ENCODE peak calls at places on chromosome 20, in five cellular contexts. One of them, this sample, is unnamed.

GRCh38 chr20:43658068-43658722 is 8.7 kb upstream of the MYBL2 start:
- DNase-seq in body of pancreas: no peak
- DNase-seq in left lung: no peak
- DNase-seq in CD8-positive, alpha-beta T cell: no peak
- DNase-seq in tibial artery: peak; percentile 35
- DNase-seq in this sample: no peak

GRCh38 chr20:49539481-49540231 is 28.3 kb downstream of the PTGIS start:
- DNase-seq in tibial artery: no peak
- DNase-seq in left lung: no peak
- DNase-seq in CD8-positive, alpha-beta T cell: no peak
- DNase-seq in body of pancreas: no peak
- DNase-seq in this sample: no peak

GRCh38 chr20:58103517-58103904 is 124.9 kb downstream of the ANKRD60 start:
- DNase-seq in CD8-positive, alpha-beta T cell: no peak
- DNase-seq in body of pancreas: no peak
- DNase-seq in left lung: no peak
- DNase-seq in tibial artery: no peak
- DNase-seq in this sample: no peak

GRCh38 chr20:36162272-36162966 is 7.9 kb downstream of the EPB41L1 start:
- DNase-seq in tibial artery: no peak
- DNase-seq in CD8-positive, alpha-beta T cell: no peak
- DNase-seq in body of pancreas: peak; percentile 22
- DNase-seq in left lung: no peak
- DNase-seq in this sample: no peak

GRCh38 chr20:44720994-44721784 is 6.0 kb downstream of the CCN5 start:
- DNase-seq in CD8-positive, alpha-beta T cell: no peak
- DNase-seq in body of pancreas: peak; percentile 57
- DNase-seq in tibial artery: peak; percentile 85
- DNase-seq in left lung: no peak
- DNase-seq in this sample: peak; percentile 76

GRCh38 chr20:47982574-47983360 is 197.5 kb upstream of the SULF2 start:
- DNase-seq in CD8-positive, alpha-beta T cell: no peak
- DNase-seq in body of pancreas: no peak
- DNase-seq in left lung: no peak
- DNase-seq in tibial artery: no peak
- DNase-seq in this sample: no peak

GRCh38 chr20:60224914-60225313 is 266.7 kb downstream of the CDH26 start:
- DNase-seq in CD8-positive, alpha-beta T cell: no peak
- DNase-seq in tibial artery: no peak
- DNase-seq in body of pancreas: no peak
- DNase-seq in left lung: no peak
- DNase-seq in this sample: no peak

GRCh38 chr20:35369804-35370203 is 42.0 kb downstream of the UQCC1 start:
- DNase-seq in tibial artery: no peak
- DNase-seq in CD8-positive, alpha-beta T cell: no peak
- DNase-seq in left lung: no peak
- DNase-seq in body of pancreas: no peak
- DNase-seq in this sample: no peak

GRCh38 chr20:13791562-13792459 is 7.0 kb downstream of the NDUFAF5 start:
- DNase-seq in tibial artery: no peak
- DNase-seq in left lung: no peak
- DNase-seq in body of pancreas: no peak
- DNase-seq in CD8-positive, alpha-beta T cell: no peak
- DNase-seq in this sample: no peak

GRCh38 chr20:10216146-10216741 is 2.4 kb upstream of the SNAP25 start:
- DNase-seq in left lung: no peak
- DNase-seq in CD8-positive, alpha-beta T cell: no peak
- DNase-seq in tibial artery: no peak
- DNase-seq in body of pancreas: no peak
- DNase-seq in this sample: no peak

GRCh38 chr20:59751075-59751711 is 146.9 kb downstream of the PHACTR3 start:
- DNase-seq in tibial artery: peak; percentile 74
- DNase-seq in body of pancreas: peak; percentile 72
- DNase-seq in CD8-positive, alpha-beta T cell: no peak
- DNase-seq in left lung: peak; percentile 88
- DNase-seq in this sample: peak; percentile 78

GRCh38 chr20:36128463-36129176 is 25.9 kb upstream of the EPB41L1 start:
- DNase-seq in CD8-positive, alpha-beta T cell: no peak
- DNase-seq in left lung: no peak
- DNase-seq in tibial artery: no peak
- DNase-seq in body of pancreas: no peak
- DNase-seq in this sample: no peak

GRCh38 chr20:46004813-46005505 is 3.7 kb upstream of the MMP9 start:
- DNase-seq in body of pancreas: no peak
- DNase-seq in tibial artery: no peak
- DNase-seq in left lung: no peak
- DNase-seq in CD8-positive, alpha-beta T cell: no peak
- DNase-seq in this sample: no peak

GRCh38 chr20:46028110-46028509 is 905 bp upstream of the SLC12A5 start:
- DNase-seq in body of pancreas: no peak
- DNase-seq in left lung: no peak
- DNase-seq in tibial artery: no peak
- DNase-seq in CD8-positive, alpha-beta T cell: no peak
- DNase-seq in this sample: no peak

GRCh38 chr20:41697861-41698559 is 79.8 kb upstream of the CHD6 start:
- DNase-seq in left lung: no peak
- DNase-seq in body of pancreas: peak; percentile 9
- DNase-seq in tibial artery: no peak
- DNase-seq in CD8-positive, alpha-beta T cell: no peak
- DNase-seq in this sample: no peak

GRCh38 chr20:22241609-22242008 is 342.8 kb downstream of the FOXA2 start:
- DNase-seq in tibial artery: no peak
- DNase-seq in left lung: no peak
- DNase-seq in CD8-positive, alpha-beta T cell: no peak
- DNase-seq in body of pancreas: no peak
- DNase-seq in this sample: no peak

GRCh38 chr20:32672982-32673727 is 586 bp downstream of the C20orf203 start:
- DNase-seq in tibial artery: no peak
- DNase-seq in CD8-positive, alpha-beta T cell: no peak
- DNase-seq in left lung: peak; percentile 89
- DNase-seq in body of pancreas: no peak
- DNase-seq in this sample: peak; percentile 58

GRCh38 chr20:58864346-58864745 is 11.8 kb downstream of the GNAS start:
- DNase-seq in tibial artery: no peak
- DNase-seq in body of pancreas: no peak
- DNase-seq in CD8-positive, alpha-beta T cell: no peak
- DNase-seq in left lung: no peak
- DNase-seq in this sample: no peak

GRCh38 chr20:10524034-10524476 is 89.0 kb downstream of the SLX4IP start:
- DNase-seq in CD8-positive, alpha-beta T cell: no peak
- DNase-seq in left lung: no peak
- DNase-seq in body of pancreas: peak; percentile 55
- DNase-seq in tibial artery: peak; percentile 86
- DNase-seq in this sample: no peak

GRCh38 chr20:45235995-45236394 is 14.8 kb downstream of the SEMG2 start:
- DNase-seq in CD8-positive, alpha-beta T cell: no peak
- DNase-seq in left lung: peak; percentile 70
- DNase-seq in tibial artery: no peak
- DNase-seq in body of pancreas: no peak
- DNase-seq in this sample: peak; percentile 78

GRCh38 chr20:43539975-43540672 is 18.7 kb upstream of the SGK2 start:
- DNase-seq in left lung: no peak
- DNase-seq in tibial artery: peak; percentile 60
- DNase-seq in CD8-positive, alpha-beta T cell: no peak
- DNase-seq in body of pancreas: no peak
- DNase-seq in this sample: no peak

GRCh38 chr20:44827401-44827800 is 17.1 kb upstream of the RIMS4 start:
- DNase-seq in CD8-positive, alpha-beta T cell: no peak
- DNase-seq in body of pancreas: no peak
- DNase-seq in left lung: no peak
- DNase-seq in tibial artery: no peak
- DNase-seq in this sample: no peak

GRCh38 chr20:42747765-42748411 is 441.8 kb downstream of the PTPRT start:
- DNase-seq in tibial artery: no peak
- DNase-seq in body of pancreas: peak; percentile 16
- DNase-seq in CD8-positive, alpha-beta T cell: no peak
- DNase-seq in left lung: no peak
- DNase-seq in this sample: no peak

GRCh38 chr20:47358672-47359532 is 2.4 kb upstream of the ZMYND8 start:
- DNase-seq in body of pancreas: peak; percentile 93
- DNase-seq in left lung: peak; percentile 76
- DNase-seq in CD8-positive, alpha-beta T cell: no peak
- DNase-seq in tibial artery: peak; percentile 94
- DNase-seq in this sample: peak; percentile 84

GRCh38 chr20:41956316-41957050 is 338.3 kb upstream of the CHD6 start:
- DNase-seq in body of pancreas: peak; percentile 8
- DNase-seq in tibial artery: no peak
- DNase-seq in left lung: no peak
- DNase-seq in CD8-positive, alpha-beta T cell: no peak
- DNase-seq in this sample: no peak

GRCh38 chr20:21324126-21324525 is 21.0 kb downstream of the XRN2 start:
- DNase-seq in tibial artery: no peak
- DNase-seq in CD8-positive, alpha-beta T cell: no peak
- DNase-seq in body of pancreas: no peak
- DNase-seq in left lung: no peak
- DNase-seq in this sample: no peak

GRCh38 chr20:36572701-36573102 is 695 bp upstream of the TGIF2 start:
- DNase-seq in CD8-positive, alpha-beta T cell: peak; percentile 71
- DNase-seq in body of pancreas: peak; percentile 42
- DNase-seq in left lung: no peak
- DNase-seq in tibial artery: no peak
- DNase-seq in this sample: no peak

GRCh38 chr20:46132705-46133120 is 14.6 kb downstream of the CD40 start:
- DNase-seq in left lung: peak; percentile 92
- DNase-seq in body of pancreas: peak; percentile 82
- DNase-seq in CD8-positive, alpha-beta T cell: peak; percentile 63
- DNase-seq in tibial artery: peak; percentile 74
- DNase-seq in this sample: peak; percentile 83

GRCh38 chr20:18907353-18907752 is 93.8 kb downstream of the SCP2D1 start:
- DNase-seq in tibial artery: no peak
- DNase-seq in body of pancreas: no peak
- DNase-seq in left lung: no peak
- DNase-seq in CD8-positive, alpha-beta T cell: no peak
- DNase-seq in this sample: no peak

GRCh38 chr20:18902181-18902725 is 88.7 kb downstream of the SCP2D1 start:
- DNase-seq in body of pancreas: no peak
- DNase-seq in CD8-positive, alpha-beta T cell: no peak
- DNase-seq in left lung: no peak
- DNase-seq in tibial artery: no peak
- DNase-seq in this sample: no peak

GRCh38 chr20:18906046-18906445 is 92.5 kb downstream of the SCP2D1 start:
- DNase-seq in tibial artery: no peak
- DNase-seq in body of pancreas: no peak
- DNase-seq in CD8-positive, alpha-beta T cell: no peak
- DNase-seq in left lung: no peak
- DNase-seq in this sample: no peak

GRCh38 chr20:18904624-18905023 is 91.0 kb downstream of the SCP2D1 start:
- DNase-seq in tibial artery: no peak
- DNase-seq in body of pancreas: peak; percentile 7
- DNase-seq in left lung: no peak
- DNase-seq in CD8-positive, alpha-beta T cell: no peak
- DNase-seq in this sample: no peak

GRCh38 chr20:18904192-18904591 is 90.6 kb downstream of the SCP2D1 start:
- DNase-seq in CD8-positive, alpha-beta T cell: no peak
- DNase-seq in left lung: no peak
- DNase-seq in tibial artery: no peak
- DNase-seq in body of pancreas: no peak
- DNase-seq in this sample: no peak
- H3K9me3 ChIP-seq in CD8-positive, alpha-beta T cell: no peaks in the 10 kb centered on the region
- H3K9me3 ChIP-seq in left lung: no peaks in the 10 kb centered on the region
- H3K9me3 ChIP-seq in tibial artery: no peaks in the 10 kb centered on the region
- H3K9me3 ChIP-seq in body of pancreas: no peaks in the 10 kb centered on the region
- H3K9me3 ChIP-seq in this sample: no peaks in the 10 kb centered on the region

GRCh38 chr20:51216850-51217249 is 193.9 kb upstream of the KCNG1 start:
- DNase-seq in tibial artery: no peak
- DNase-seq in body of pancreas: no peak
- DNase-seq in left lung: no peak
- DNase-seq in CD8-positive, alpha-beta T cell: no peak
- DNase-seq in this sample: no peak
- H3K9me3 ChIP-seq in tibial artery: no peaks in the 10 kb centered on the region
- H3K9me3 ChIP-seq in body of pancreas: no peaks in the 10 kb centered on the region
- H3K9me3 ChIP-seq in left lung: no peaks in the 10 kb centered on the region
- H3K9me3 ChIP-seq in CD8-positive, alpha-beta T cell: no peaks in the 10 kb centered on the region
- H3K9me3 ChIP-seq in this sample: no peaks in the 10 kb centered on the region

GRCh38 chr20:40006168-40006860 is 682.7 kb downstream of the MAFB start:
- DNase-seq in tibial artery: no peak
- DNase-seq in CD8-positive, alpha-beta T cell: no peak
- DNase-seq in left lung: no peak
- DNase-seq in body of pancreas: no peak
- DNase-seq in this sample: no peak
- H3K9me3 ChIP-seq in tibial artery: no peaks in the 10 kb centered on the region
- H3K9me3 ChIP-seq in CD8-positive, alpha-beta T cell: no peaks in the 10 kb centered on the region
- H3K9me3 ChIP-seq in left lung: no peaks in the 10 kb centered on the region
- H3K9me3 ChIP-seq in body of pancreas: no peaks in the 10 kb centered on the region
- H3K9me3 ChIP-seq in this sample: no peaks in the 10 kb centered on the region

GRCh38 chr20:23683807-23684206 is 5.0 kb downstream of the CST4 start:
- DNase-seq in body of pancreas: no peak
- DNase-seq in tibial artery: no peak
- DNase-seq in left lung: no peak
- DNase-seq in CD8-positive, alpha-beta T cell: no peak
- DNase-seq in this sample: no peak
- H3K9me3 ChIP-seq in body of pancreas: no peaks in the 10 kb centered on the region
- H3K9me3 ChIP-seq in tibial artery: no peaks in the 10 kb centered on the region
- H3K9me3 ChIP-seq in left lung: no peaks in the 10 kb centered on the region
- H3K9me3 ChIP-seq in CD8-positive, alpha-beta T cell: no peaks in the 10 kb centered on the region
- H3K9me3 ChIP-seq in this sample: no peaks in the 10 kb centered on the region

GRCh38 chr20:56234110-56234509 is 14.4 kb upstream of the MC3R start:
- DNase-seq in left lung: no peak
- DNase-seq in CD8-positive, alpha-beta T cell: no peak
- DNase-seq in body of pancreas: no peak
- DNase-seq in tibial artery: no peak
- DNase-seq in this sample: no peak
- H3K9me3 ChIP-seq in left lung: no peaks in the 10 kb centered on the region
- H3K9me3 ChIP-seq in CD8-positive, alpha-beta T cell: peaks cover 10% of the 10 kb centered on the region
- H3K9me3 ChIP-seq in body of pancreas: no peaks in the 10 kb centered on the region
- H3K9me3 ChIP-seq in tibial artery: no peaks in the 10 kb centered on the region
- H3K9me3 ChIP-seq in this sample: peaks cover 9% of the 10 kb centered on the region

DNA sequence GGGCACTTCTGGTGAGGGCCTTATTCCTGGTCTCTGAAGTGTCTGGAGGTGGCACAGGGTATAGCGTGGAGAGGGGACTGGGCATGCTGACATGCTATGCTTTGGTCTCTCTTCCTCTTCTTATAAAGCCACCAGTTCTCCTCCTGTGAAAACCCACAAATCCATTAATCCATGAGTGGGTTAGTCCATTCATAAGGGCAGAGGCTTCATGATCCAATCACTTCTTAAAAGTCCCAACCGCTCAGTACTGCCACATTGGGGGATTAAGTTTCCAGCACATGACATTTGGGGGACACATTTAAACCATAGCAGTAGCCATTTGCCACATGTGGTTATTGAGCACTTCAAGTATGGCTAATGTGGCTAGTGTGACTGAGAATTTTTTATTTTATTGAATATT is 3.8 kb upstream of the TRIB3 start:
- DNase-seq in body of pancreas: no peak
- DNase-seq in tibial artery: no peak
- DNase-seq in CD8-positive, alpha-beta T cell: no peak
- DNase-seq in left lung: no peak
- DNase-seq in this sample: no peak
- H3K9me3 ChIP-seq in body of pancreas: no peaks in the 10 kb centered on the region
- H3K9me3 ChIP-seq in tibial artery: no peaks in the 10 kb centered on the region
- H3K9me3 ChIP-seq in CD8-positive, alpha-beta T cell: no peaks in the 10 kb centered on the region
- H3K9me3 ChIP-seq in left lung: no peaks in the 10 kb centered on the region
- H3K9me3 ChIP-seq in this sample: no peaks in the 10 kb centered on the region